ENCODE peak calls at places on chromosomes 6 and 20, in five cellular contexts. K, Q, X, U and I are unnamed samples.

GRCh38 chr20:2873010-2873746 is at the start of gene PTPRA:
- DNase-seq in X (no peak), K (peak), U (peak), Q (peak), I (peak)

GRCh38 chr6:34284563-34285545 is 36.0 kb upstream of the SMIM29 start:
- DNase-seq in U (no peak), X (no peak), K (peak), Q (no peak), I (no peak)

GRCh38 chr6:14037402-14038277 is 79.9 kb upstream of the CD83 start:
- DNase-seq in X (no peak), Q (no peak), K (no peak), U (no peak), I (no peak)

GRCh38 chr6:130453230-130453629 is 87.4 kb downstream of the TMEM200A start:
- DNase-seq in Q (no peak), X (no peak), U (no peak), K (peak), I (no peak)

GRCh38 chr6:162704001-162704400 is 23.6 kb downstream of the PRKN start:
- DNase-seq in U (no peak), Q (no peak), X (no peak), K (no peak), I (no peak)

GRCh38 chr20:59831901-59832240 is 101.6 kb downstream of the SYCP2 start:
- DNase-seq in U (peak), X (no peak), Q (no peak), K (no peak), I (no peak)

GRCh38 chr20:4959582-4959981 is 41.7 kb downstream of the SLC23A2 start:
- DNase-seq in K (no peak), X (no peak), Q (no peak), U (no peak), I (no peak)

GRCh38 chr20:49225896-49226295 is 6.7 kb downstream of the DDX27 start:
- DNase-seq in Q (no peak), X (no peak), K (no peak), U (no peak), I (no peak)

GRCh38 chr20:59577809-59578601 is 26.3 kb upstream of the PHACTR3 start:
- DNase-seq in K (no peak), Q (no peak), X (no peak), U (no peak), I (no peak)

GRCh38 chr6:161101517-161101916 is 109.9 kb downstream of the MAP3K4 start:
- DNase-seq in Q (no peak), U (no peak), K (no peak), X (no peak), I (no peak)

GRCh38 chr6:13099771-13100170 is 228.6 kb downstream of the TBC1D7 start:
- DNase-seq in U (no peak), Q (no peak), K (no peak), X (no peak), I (no peak)

GRCh38 chr20:46312075-46312944 is 4.0 kb upstream of the CDH22 start:
- DNase-seq in Q (no peak), X (no peak), U (no peak), K (no peak), I (no peak)
- TF ChIP-seq CTCF in Q (no peak), X (no peak), U (no peak), K (no peak), I (no peak)

GRCh38 chr20:58331961-58332551 is 22.5 kb downstream of the RAB22A start:
- DNase-seq in Q (no peak), X (no peak), K (no peak), U (no peak), I (no peak)
- TF ChIP-seq CTCF in Q (no peak), X (no peak), K (no peak), U (no peak), I (no peak)

DNA sequence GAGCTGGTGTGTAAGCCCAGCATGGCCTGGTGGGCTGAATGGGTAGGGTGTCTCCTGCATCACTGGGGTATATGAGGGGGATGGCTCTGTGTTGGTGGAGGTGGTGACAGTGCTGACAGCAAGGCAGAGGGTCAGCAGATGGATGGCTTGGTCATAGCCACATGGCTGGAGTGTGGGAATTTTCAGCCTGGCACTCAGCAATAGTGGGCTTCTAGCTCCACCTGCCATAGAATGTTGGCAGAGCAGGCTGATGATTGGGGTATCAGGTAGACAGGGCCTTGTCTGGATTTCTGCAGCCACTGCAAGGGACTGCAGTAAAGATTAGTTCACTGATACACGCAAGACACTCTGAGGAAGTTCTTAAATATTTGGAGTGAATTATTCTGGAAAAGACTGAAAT is 137.5 kb upstream of the BACH2 start:
- DNase-seq in K (no peak), Q (no peak), U (no peak), X (no peak), I (no peak)
- TF ChIP-seq CTCF in K (no peak), Q (no peak), U (no peak), X (peak), I (no peak)

GRCh38 chr20:38311100-38311499 is 7.1 kb downstream of the BPI start:
- DNase-seq in K (no peak), X (peak), Q (no peak), U (no peak), I (no peak)

GRCh38 chr20:38317422-38317821 is 13.5 kb downstream of the BPI start:
- DNase-seq in K (no peak), Q (no peak), X (no peak), U (no peak), I (no peak)

GRCh38 chr20:38316341-38316740 is 12.4 kb downstream of the BPI start:
- DNase-seq in X (no peak), K (no peak), Q (no peak), U (no peak), I (no peak)

GRCh38 chr20:38313676-38314075 is 9.7 kb downstream of the BPI start:
- DNase-seq in U (no peak), X (no peak), Q (no peak), K (no peak), I (no peak)

DNA sequence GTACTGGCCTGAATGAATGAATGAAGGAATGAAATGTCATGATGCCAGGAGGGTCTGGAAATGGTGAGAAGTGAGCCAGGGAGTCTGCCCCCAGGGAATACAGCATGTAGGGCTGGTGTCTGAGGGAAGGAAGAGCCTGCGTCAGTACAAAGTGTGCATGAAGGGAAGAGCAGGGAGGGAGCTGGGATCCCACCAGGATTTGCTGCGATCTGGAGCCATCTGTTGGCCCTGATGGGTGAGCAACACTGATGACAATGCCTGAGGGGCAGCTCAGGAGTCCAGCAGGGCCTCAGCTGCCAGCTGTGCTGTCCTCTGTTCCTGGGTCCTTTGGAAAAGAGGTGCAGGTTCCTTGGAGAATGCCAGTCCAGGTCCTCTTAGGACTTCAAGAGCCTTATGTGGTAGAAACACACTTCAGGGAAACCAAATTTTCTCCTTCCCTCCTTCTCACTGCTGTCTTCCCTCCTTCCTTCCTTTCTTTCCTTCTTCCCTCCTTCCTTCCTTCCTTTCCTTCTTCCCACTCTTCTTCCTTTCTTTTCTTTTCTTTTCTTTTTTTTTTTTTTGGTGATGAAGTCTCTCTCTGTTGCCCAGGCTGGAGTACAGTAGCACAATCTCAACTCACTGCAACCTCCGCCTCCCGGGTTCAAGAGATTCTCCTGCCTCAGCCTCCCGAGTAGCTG is 11.5 kb downstream of the BPI start:
- DNase-seq in K (no peak), Q (no peak), X (no peak), U (no peak), I (no peak)
- TF ChIP-seq CTCF in K (no peak), Q (peak), X (peak), U (no peak), I (no peak)

DNA sequence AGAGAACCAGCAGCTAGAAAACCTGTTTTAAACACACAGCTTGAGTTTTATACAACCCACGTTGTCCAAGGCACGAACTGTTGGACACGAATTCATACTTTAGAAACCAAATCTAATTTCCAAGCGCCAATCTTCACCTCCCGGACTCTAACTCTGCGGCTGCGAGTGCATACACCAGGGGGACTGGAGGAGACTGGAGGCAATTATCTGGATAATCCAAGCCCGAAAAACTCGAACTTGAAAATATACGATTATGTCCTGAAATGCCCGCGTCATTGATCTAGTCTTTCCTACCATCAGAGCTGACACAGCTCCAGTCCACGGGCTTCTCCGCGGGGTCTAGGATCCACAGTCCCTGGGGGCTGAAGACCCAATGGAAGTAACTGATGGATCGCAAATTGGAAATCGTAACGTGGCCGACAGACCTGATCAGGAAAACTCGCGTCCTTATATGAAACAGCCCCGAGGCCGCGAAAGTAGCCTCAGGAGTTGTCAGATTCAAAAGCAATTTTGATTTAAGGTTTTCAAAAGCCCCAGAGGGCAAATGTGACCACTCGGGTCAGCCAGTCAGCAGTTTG is 809 bp upstream of the HEY2 start:
- DNase-seq in Q (peak), U (no peak), X (no peak), K (no peak), I (no peak)
- TF ChIP-seq CTCF in Q (no peak), U (no peak), X (no peak), K (no peak), I (no peak)